ENCODE peak calls at places on chromosome 11, in five cellular contexts. C, F, D, G and J are unnamed samples.

GRCh38 chr11:135033545-135033944 is 621.5 kb upstream of the B3GAT1 start:
- DNase-seq in G (no peak), C (no peak), D (no peak), F (no peak), J (no peak)

GRCh38 chr11:1165256-1166041 is 7.7 kb downstream of the MUC5AC start:
- DNase-seq in F (peak), C (peak), D (no peak), G (no peak), J (no peak)

GRCh38 chr11:126925321-126926093 is 75.1 kb downstream of the KIRREL3 start:
- DNase-seq in C (no peak), G (no peak), F (no peak), D (no peak), J (no peak)

GRCh38 chr11:94623120-94623735 is 56.1 kb downstream of the PIWIL4 start:
- DNase-seq in D (peak), F (peak), G (no peak), C (peak), J (peak)

GRCh38 chr11:44207292-44207691 is 102.6 kb downstream of the ALX4 start:
- DNase-seq in G (no peak), D (no peak), F (no peak), C (no peak), J (no peak)

GRCh38 chr11:109048098-109048497 is 373.9 kb upstream of the C11orf87 start:
- DNase-seq in G (no peak), F (no peak), D (no peak), C (no peak), J (no peak)

GRCh38 chr11:121800704-121801516 is 315.1 kb downstream of the BLID start:
- DNase-seq in D (no peak), G (peak), F (no peak), C (no peak), J (no peak)

GRCh38 chr11:111977141-111978027 is 40.2 kb downstream of the DIXDC1 start:
- DNase-seq in C (peak), G (peak), F (peak), D (peak), J (peak)

GRCh38 chr11:16902182-16902581 is 112.0 kb downstream of the PLEKHA7 start:
- DNase-seq in D (no peak), G (no peak), F (no peak), C (no peak), J (no peak)

GRCh38 chr11:37442576-37442975 is 844.5 kb upstream of the RAG2 start:
- DNase-seq in C (no peak), G (no peak), F (no peak), D (no peak), J (no peak)

GRCh38 chr11:60125962-60126585 is 37.6 kb downstream of the MS4A2 start:
- DNase-seq in C (no peak), F (no peak), G (no peak), D (no peak), J (no peak)

GRCh38 chr11:2846470-2846869 is 39.1 kb downstream of the CDKN1C start:
- DNase-seq in F (no peak), C (no peak), D (no peak), G (no peak), J (no peak)

GRCh38 chr11:120800206-120800605 is 223.7 kb upstream of the TBCEL start:
- DNase-seq in G (no peak), D (no peak), F (no peak), C (no peak), J (no peak)

GRCh38 chr11:132402056-132402684 is 1031.8 kb downstream of the NTM start:
- DNase-seq in D (no peak), G (no peak), C (no peak), F (peak), J (no peak)

DNA sequence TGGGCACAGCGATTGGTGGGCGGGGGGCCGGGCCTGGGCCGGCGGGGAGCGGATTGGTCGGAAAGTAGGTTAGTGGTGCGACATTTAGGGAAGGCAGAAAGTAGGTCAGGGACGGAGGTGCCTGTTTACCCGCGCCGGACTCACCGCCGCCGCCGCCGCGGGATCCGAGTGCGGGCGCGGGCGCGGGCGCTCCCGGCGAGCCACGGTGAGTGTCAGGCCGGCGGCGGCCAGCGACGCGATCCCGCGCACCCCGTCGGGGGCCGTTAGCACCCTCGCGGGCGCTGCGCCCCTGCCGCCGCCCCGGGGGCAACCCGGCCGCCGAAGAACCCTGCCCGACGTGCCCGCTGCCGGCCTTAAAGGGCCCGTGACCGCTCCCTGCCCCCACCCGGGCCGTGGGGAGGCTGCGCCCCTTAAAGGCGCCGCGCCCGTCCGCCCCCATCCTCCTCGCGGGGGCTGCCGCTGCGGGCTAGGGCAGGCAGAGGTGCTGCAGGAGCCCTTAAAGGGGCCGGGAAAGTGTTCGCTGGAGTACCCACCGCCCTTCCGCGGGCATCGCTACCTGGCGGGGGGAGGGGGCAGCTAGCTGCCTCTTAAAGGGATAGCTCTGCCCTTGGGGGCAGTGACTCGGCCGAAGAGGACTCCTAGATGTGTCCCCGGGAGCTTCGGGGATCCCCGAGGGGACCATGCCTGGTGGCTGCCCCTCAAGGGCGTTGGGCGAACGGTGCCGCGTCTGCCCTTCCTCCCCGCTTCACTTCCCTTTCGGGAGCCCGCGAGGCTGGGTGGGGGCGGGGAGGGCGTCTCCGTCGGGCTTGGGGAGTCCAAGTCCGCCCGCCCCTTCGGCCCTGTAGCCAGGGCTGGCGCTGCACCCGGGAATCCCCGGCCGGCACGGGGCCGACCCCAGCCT is at the start of gene BMAL1:
- DNase-seq in F (peak), D (peak), G (peak), C (peak), J (peak)
- TF ChIP-seq POLR2A in F (peak), D (peak), G (peak), C (no peak), J (peak)

DNA sequence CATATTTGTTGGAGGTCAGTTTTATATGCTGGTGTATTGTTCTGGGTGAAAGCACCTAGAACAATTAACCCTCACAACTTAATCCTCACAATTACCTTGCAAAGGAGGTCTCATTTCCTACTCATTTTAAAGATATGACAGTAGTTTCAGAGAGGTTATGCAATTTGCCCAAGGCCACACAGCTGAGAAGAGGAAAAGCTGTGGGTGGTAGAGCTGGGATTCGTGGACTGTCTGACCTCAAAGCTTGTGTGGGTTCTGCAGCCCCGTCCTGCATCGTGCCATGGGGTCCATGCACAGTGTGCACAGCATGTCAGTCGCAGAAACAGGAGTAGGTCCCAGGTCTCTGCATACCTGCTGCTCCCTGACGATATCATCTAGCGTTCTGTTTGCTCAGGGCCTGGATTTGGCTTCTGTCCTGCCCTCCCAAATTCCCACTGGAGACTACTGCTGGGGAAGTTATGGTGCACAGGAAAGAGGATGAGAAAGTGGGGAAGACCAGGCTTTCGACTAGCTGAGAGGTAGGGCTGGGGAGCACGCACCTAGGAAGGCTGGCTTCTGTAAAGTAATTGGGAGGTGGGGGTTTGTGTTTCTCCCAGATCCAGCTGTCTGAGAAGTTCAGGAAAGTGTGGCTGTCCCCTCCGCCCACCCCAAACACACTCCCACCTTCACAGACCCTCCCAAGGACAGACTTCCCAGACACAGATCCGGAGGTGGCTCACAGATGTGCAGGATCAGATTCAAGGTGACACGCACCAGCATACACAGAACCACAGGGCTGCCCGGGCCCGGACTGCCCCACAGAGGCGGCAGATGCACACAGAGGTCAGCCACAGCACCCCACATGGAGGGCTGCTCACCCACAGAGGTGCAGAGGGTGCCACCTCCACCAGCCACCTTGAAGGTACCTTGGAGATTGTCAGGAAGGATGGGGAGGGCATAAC is 2.0 kb downstream of the BACE1 start:
- DNase-seq in C (no peak), D (no peak), F (no peak), G (peak), J (no peak)
- H3K4me3 ChIP-seq in C (peak), D (no peak), F (peak), G (no peak), J (no peak)

DNA sequence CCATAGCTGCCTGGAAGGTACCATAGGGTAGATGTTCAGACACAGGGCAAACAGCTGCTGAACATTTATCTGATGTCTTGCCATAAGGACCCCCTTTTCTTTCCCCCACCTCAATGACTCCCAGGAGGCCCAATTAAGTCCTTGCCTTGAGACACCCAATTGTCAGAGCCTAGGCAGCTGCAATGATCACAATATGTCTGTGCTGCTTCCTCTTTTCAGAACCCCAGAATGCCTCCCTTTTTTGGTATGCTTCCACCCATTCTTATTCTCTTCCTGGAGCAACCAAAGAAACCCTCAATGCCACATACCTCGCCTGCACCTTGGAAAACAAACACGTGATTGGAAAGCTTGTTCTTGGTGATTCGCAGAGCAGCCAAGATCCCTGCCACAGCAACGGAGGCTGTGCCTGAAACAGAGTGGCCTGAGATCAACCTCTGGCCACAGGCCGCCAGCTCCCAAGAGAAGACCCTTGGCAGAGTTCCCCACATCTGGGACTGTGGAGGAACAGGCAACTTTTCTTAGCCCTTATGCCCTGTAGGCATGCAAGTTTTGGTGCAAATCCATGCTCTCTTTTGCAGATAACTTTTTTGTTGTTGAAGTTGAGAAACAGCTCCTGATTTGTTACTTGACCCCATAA is 75.4 kb downstream of the CCDC81 start:
- DNase-seq in C (no peak), F (no peak), D (no peak), G (no peak), J (no peak)
- TF ChIP-seq POLR2A in C (no peak), F (no peak), D (no peak), G (no peak), J (no peak)

GRCh38 chr11:6611092-6612007 is 666 bp downstream of the TAF10 start:
- DNase-seq in C (no peak), G (peak), F (peak), D (no peak), J (no peak)

GRCh38 chr11:6609502-6610015 is 2.5 kb downstream of the TAF10 start:
- DNase-seq in G (peak), C (no peak), D (no peak), F (no peak), J (no peak)

GRCh38 chr11:6612008-6612815 is at the start of gene TAF10:
- DNase-seq in C (peak), D (peak), F (peak), G (peak), J (peak)

GRCh38 chr11:6608726-6609501 is 3.1 kb downstream of the TAF10 start:
- DNase-seq in C (no peak), D (no peak), G (no peak), F (no peak), J (no peak)

GRCh38 chr11:6610591-6610990 is 1.4 kb downstream of the TAF10 start:
- DNase-seq in G (peak), F (no peak), C (no peak), D (no peak), J (no peak)
- H3K4me3 ChIP-seq in G (no peak), F (peak), C (no peak), D (no peak), J (no peak)

GRCh38 chr11:102196816-102197215 is 86.6 kb downstream of the YAP1 start:
- DNase-seq in D (no peak), C (no peak), G (no peak), F (no peak), J (no peak)

GRCh38 chr11:102201776-102202175 is 91.5 kb downstream of the YAP1 start:
- DNase-seq in F (no peak), G (no peak), C (no peak), D (no peak), J (no peak)

GRCh38 chr11:102197759-102198158 is 87.5 kb downstream of the YAP1 start:
- DNase-seq in D (no peak), C (no peak), F (no peak), G (no peak), J (no peak)

GRCh38 chr11:102202972-102203371 is 92.7 kb downstream of the YAP1 start:
- DNase-seq in F (no peak), D (no peak), G (no peak), C (no peak), J (no peak)

GRCh38 chr11:102199673-102200072 is 89.4 kb downstream of the YAP1 start:
- DNase-seq in C (no peak), F (no peak), D (no peak), G (no peak), J (no peak)
- TF ChIP-seq POLR2A in C (no peak), F (no peak), D (no peak), G (no peak), J (no peak)

GRCh38 chr11:11177156-11177808 is 175.8 kb downstream of the CSNK2A3 start:
- DNase-seq in C (no peak), G (no peak), F (no peak), D (no peak), J (no peak)
- H3K4me3 ChIP-seq in C (no peak), G (no peak), F (no peak), D (no peak), J (no peak)